ENCODE peak calls at places on chromosomes 6 and 20, in four cellular contexts. Z is endothelial cell of umbilical vein, B is IMR-90, O is K562. N is an unnamed sample.

GRCh38 chr6:36110053-36110452 is 20.3 kb upstream of the MAPK13 start:
- DNase-seq in O (no peak), B (no peak), Z (no peak), N (no peak)

GRCh38 chr6:28207244-28208179 is 17.6 kb upstream of the ZSCAN9 start:
- DNase-seq in B (peak; percentile 34), O (no peak), Z (peak; percentile 49), N (no peak)

GRCh38 chr20:740162-740561 is 28.1 kb downstream of the SLC52A3 start:
- DNase-seq in B (no peak), O (no peak), Z (no peak), N (no peak)

GRCh38 chr6:123655520-123656306 is 19.0 kb upstream of the TRDN start:
- DNase-seq in O (no peak), Z (peak; percentile 43), B (no peak), N (no peak)

GRCh38 chr6:46293641-46294316 is 123.0 kb upstream of the ENPP5 start:
- DNase-seq in B (no peak), O (no peak), Z (no peak), N (no peak)

GRCh38 chr6:2855061-2855519 is 13.4 kb upstream of the SERPINB1 start:
- DNase-seq in Z (peak; percentile 90), B (no peak), O (no peak), N (no peak)

GRCh38 chr20:4150095-4150492 is 134.7 kb upstream of the RNF24 start:
- DNase-seq in O (no peak), Z (peak; percentile 21), B (peak; percentile 64), N (no peak)

GRCh38 chr20:32359633-32360332 is 1.7 kb downstream of the ASXL1 start:
- DNase-seq in O (peak; percentile 48), Z (peak; percentile 26), B (peak; percentile 31), N (no peak)

GRCh38 chr20:17863577-17864292 is 104.9 kb downstream of the SNX5 start:
- DNase-seq in Z (peak; percentile 85), O (no peak), B (peak; percentile 52), N (no peak)

GRCh38 chr6:78810146-78810545 is 57.2 kb upstream of the IRAK1BP1 start:
- DNase-seq in Z (peak; percentile 60), B (peak; percentile 50), O (peak; percentile 12), N (peak; percentile 58)

GRCh38 chr20:35560105-35560511 is 18.2 kb downstream of the ERGIC3 start:
- DNase-seq in Z (no peak), B (no peak), O (no peak), N (no peak)

GRCh38 chr6:110953633-110954303 is 4.7 kb upstream of the GTF3C6 start:
- DNase-seq in B (no peak), Z (no peak), O (peak; percentile 68), N (no peak)

GRCh38 chr20:38275815-38276550 is 15.4 kb upstream of the KIAA1755 start:
- DNase-seq in B (peak; percentile 96), Z (peak; percentile 89), O (peak; percentile 12), N (no peak)

GRCh38 chr6:45388328-45388727 is 10.6 kb upstream of the SUPT3H start:
- DNase-seq in B (peak; percentile 45), Z (no peak), O (peak; percentile 20), N (no peak)

GRCh38 chr20:4585104-4585753 is 136.5 kb upstream of the PRND start:
- DNase-seq in Z (no peak), B (peak; percentile 40), O (no peak), N (peak; percentile 50)

GRCh38 chr6:129264480-129265045 is 381.6 kb downstream of the LAMA2 start:
- DNase-seq in Z (no peak), O (no peak), B (peak; percentile 49), N (no peak)

GRCh38 chr6:139407718-139408222 is 33.3 kb upstream of the CITED2 start:
- DNase-seq in Z (no peak), B (peak; percentile 98), O (no peak), N (peak; percentile 84)

GRCh38 chr20:57966609-57967008 is 256.8 kb upstream of the PMEPA1 start:
- DNase-seq in Z (no peak), O (no peak), B (no peak), N (no peak)

GRCh38 chr20:59300341-59301081 is at the start of gene EDN3:
- DNase-seq in Z (no peak), B (no peak), O (no peak), N (no peak)

GRCh38 chr6:3349388-3350251 is 90.9 kb downstream of the PSMG4 start:
- DNase-seq in B (no peak), O (peak; percentile 25), Z (no peak), N (no peak)

GRCh38 chr6:11288065-11288464 is 55.6 kb upstream of the NEDD9 start:
- DNase-seq in B (no peak), Z (no peak), O (no peak), N (no peak)

GRCh38 chr6:75101896-75102680 is 103.8 kb downstream of the COL12A1 start:
- DNase-seq in Z (peak; percentile 97), B (peak; percentile 88), O (no peak), N (no peak)

GRCh38 chr20:47527004-47527800 is 25.5 kb downstream of the NCOA3 start:
- DNase-seq in Z (no peak), O (no peak), B (no peak), N (no peak)

GRCh38 chr20:1764136-1765033 is 106.8 kb upstream of the SIRPG start:
- DNase-seq in B (peak; percentile 86), O (peak; percentile 65), Z (peak; percentile 76), N (peak; percentile 33)

GRCh38 chr6:157542405-157542943 is 161.5 kb downstream of the ZDHHC14 start:
- DNase-seq in O (no peak), Z (no peak), B (no peak), N (no peak)

DNA sequence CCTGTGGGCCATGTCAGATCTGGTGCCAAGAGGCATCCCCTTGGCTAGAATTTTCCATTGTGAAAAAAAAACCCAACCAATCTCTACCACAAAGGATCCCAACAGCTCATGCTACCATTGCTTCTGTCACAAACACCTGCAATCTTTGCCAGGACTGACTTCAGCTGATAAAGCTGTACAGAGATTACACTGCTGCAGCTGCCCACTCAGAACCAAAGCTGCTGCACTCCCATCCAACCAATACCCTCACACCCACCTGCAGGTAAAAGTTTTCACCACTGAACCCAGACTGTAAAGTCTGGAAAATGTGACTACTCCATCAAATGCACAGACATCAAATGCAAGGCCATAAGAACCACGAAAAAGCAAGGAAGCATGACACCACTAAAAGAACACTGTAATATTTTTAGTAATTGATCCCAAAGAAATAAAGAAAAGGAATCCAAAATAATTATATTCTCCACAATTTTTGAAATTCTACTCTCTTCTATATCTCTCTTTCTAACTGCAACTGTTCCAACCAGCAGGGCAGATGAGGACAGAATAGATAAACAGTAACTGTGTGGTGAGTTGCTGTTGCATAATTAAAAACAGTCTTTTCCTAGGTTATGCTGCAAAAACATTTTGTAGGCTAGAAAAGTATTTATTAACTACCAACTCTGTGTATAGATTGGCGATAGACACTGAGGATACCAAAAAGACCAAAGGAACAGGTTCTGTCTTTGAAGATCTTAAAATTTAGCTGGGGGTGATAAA is 128.0 kb upstream of the MCHR2 start:
- DNase-seq in O (no peak), B (no peak), Z (no peak), N (no peak)
- H3K9me1 ChIP-seq in O (no peaks in the 10 kb centered on the region), B (no peaks in the 10 kb centered on the region), Z (no peaks in the 10 kb centered on the region), N (no peaks in the 10 kb centered on the region)

GRCh38 chr6:38876470-38876869 is 161.4 kb downstream of the DNAH8 start:
- DNase-seq in O (no peak), B (no peak), Z (no peak), N (no peak)
- H3K4me3 ChIP-seq in O (no peak overlapping the region), B (no peak overlapping the region), Z (no peak overlapping the region), N (no peak overlapping the region)

GRCh38 chr6:113147544-113147943 is 709.6 kb upstream of the MARCKS start:
- DNase-seq in O (no peak), B (peak; percentile 94), Z (no peak), N (no peak)
- H3K4me1 ChIP-seq in O (no peaks in the 10 kb centered on the region), B (peaks cover 7% of the 10 kb centered on the region), Z (peaks cover 5% of the 10 kb centered on the region), N (no peaks in the 10 kb centered on the region)

GRCh38 chr20:50592282-50593004 is 82.3 kb downstream of the PTPN1 start:
- DNase-seq in Z (peak; percentile 58), O (no peak), B (no peak), N (no peak)
- H3K9me1 ChIP-seq in Z (no peaks in the 10 kb centered on the region), O (no peaks in the 10 kb centered on the region), B (peaks cover 15% of the 10 kb centered on the region), N (peaks cover 3% of the 10 kb centered on the region)

GRCh38 chr6:89357390-89357789 is 4.9 kb upstream of the UBE2J1 start:
- DNase-seq in Z (peak; percentile 58), B (no peak), O (no peak), N (no peak)
- H3K4me3 ChIP-seq in Z (no peak overlapping the region), B (peak overlapping the region; percentile 34), O (no peak overlapping the region), N (no peak overlapping the region)

N was measured in keratinocyte.